ENCODE peak calls at places on chromosomes 11 and 22, in five cellular contexts. Y, D, B, I and V are unnamed samples.

GRCh38 chr11:70155386-70155785 is 47.7 kb upstream of the FADD start:
- DNase-seq in Y (no peak), D (peak; percentile 59), B (no peak), I (no peak), V (no peak)

GRCh38 chr22:42284643-42285181 is 14.3 kb upstream of the TCF20 start:
- DNase-seq in Y (no peak), D (no peak), B (no peak), I (no peak), V (no peak)

GRCh38 chr11:107591098-107591445 is at the start of gene ELMOD1:
- DNase-seq in Y (peak; percentile 85), D (peak; percentile 47), B (peak; percentile 45), I (no peak), V (no peak)

GRCh38 chr22:20052309-20053250 is 27.5 kb upstream of the DGCR8 start:
- DNase-seq in Y (no peak), D (no peak), B (no peak), I (no peak), V (no peak)

GRCh38 chr11:17822021-17822781 is 87.6 kb downstream of the KCNC1 start:
- DNase-seq in Y (no peak), D (peak; percentile 62), B (no peak), I (no peak), V (no peak)

GRCh38 chr11:57305523-57305922 is 19.2 kb downstream of the TNKS1BP1 start:
- DNase-seq in Y (no peak), D (no peak), B (no peak), I (no peak), V (no peak)

GRCh38 chr11:67651976-67652895 is 1.7 kb upstream of the ACY3 start:
- DNase-seq in Y (peak; percentile 1), D (peak; percentile 10), B (peak; percentile 10), I (no peak), V (peak; percentile 45)

GRCh38 chr11:61728940-61729219 is 23.6 kb upstream of the MYRF start:
- DNase-seq in Y (no peak), D (peak; percentile 81), B (peak; percentile 90), I (peak; percentile 52), V (no peak)

GRCh38 chr11:1195690-1196515 is 27.0 kb upstream of the MUC5B start:
- DNase-seq in Y (no peak), D (no peak), B (no peak), I (no peak), V (no peak)

GRCh38 chr11:58837707-58838388 is 6.7 kb downstream of the GLYATL2 start:
- DNase-seq in Y (no peak), D (no peak), B (no peak), I (no peak), V (no peak)
- H3K9me3 ChIP-seq in Y (peaks cover 5% of the 10 kb centered on the region), D (no peaks in the 10 kb centered on the region), B (no peaks in the 10 kb centered on the region), I (no peaks in the 10 kb centered on the region), V (no peaks in the 10 kb centered on the region)

DNA sequence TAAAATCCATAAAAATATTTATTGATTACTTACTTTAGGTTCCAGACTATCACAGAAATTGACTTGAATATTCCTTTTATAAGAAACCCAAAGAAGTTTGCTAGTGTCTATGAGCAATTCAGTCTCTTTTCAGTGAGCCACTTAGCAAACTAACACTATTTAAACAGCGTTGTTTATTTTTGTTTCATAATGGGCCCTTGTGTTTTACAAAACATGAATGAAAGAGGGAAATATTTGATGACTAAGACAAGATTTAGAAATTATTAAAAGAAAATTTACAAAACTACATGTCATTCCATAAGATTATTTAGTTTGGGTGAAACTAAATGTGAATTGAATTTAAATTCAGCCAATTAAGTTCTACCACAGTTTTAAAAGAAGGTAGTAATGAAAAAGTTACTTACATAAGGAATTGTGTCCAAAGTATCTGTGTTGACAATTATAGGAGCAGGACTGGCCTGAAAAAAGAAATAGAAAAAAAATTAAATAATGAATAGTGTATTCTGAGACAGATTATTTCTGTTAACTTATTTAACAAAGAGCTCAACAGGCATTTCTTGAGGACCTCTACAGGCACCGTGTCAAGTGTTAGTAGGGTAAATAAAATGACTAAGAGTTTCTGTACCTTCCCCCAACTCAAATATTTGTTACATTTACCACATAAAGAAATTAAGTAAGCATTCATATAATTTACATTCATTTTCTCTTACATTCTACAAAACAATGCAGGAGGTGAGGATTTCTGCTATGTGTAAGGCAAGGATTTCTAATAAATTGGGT is 964.9 kb upstream of the CCDC90B start:
- DNase-seq in Y (no peak), D (no peak), B (no peak), I (no peak), V (no peak)
- TF ChIP-seq EZH2 in Y (no peak), D (no peak), B (no peak), I (no peak), V (no peak)

GRCh38 chr11:72953631-72954030 is 139.4 kb downstream of the ATG16L2 start:
- DNase-seq in Y (no peak), D (no peak), B (no peak), I (no peak), V (no peak)
- H3K9ac ChIP-seq in Y (no peak overlapping the region), D (no peak overlapping the region), B (no peak overlapping the region), I (no peak overlapping the region), V (no peak overlapping the region)

GRCh38 chr22:47377926-47378560 is 615.6 kb downstream of the TBC1D22A start:
- DNase-seq in Y (no peak), D (no peak), B (no peak), I (no peak), V (no peak)
- H3K9me3 ChIP-seq in Y (no peaks in the 10 kb centered on the region), D (no peaks in the 10 kb centered on the region), B (no peaks in the 10 kb centered on the region), I (no peaks in the 10 kb centered on the region), V (no peaks in the 10 kb centered on the region)

GRCh38 chr11:86799680-86800075 is 664 bp upstream of the PRSS23 start:
- DNase-seq in Y (peak; percentile 63), D (no peak), B (no peak), I (no peak), V (no peak)
- TF ChIP-seq EZH2 in Y (no peak), D (no peak), B (no peak), I (no peak), V (no peak)

DNA sequence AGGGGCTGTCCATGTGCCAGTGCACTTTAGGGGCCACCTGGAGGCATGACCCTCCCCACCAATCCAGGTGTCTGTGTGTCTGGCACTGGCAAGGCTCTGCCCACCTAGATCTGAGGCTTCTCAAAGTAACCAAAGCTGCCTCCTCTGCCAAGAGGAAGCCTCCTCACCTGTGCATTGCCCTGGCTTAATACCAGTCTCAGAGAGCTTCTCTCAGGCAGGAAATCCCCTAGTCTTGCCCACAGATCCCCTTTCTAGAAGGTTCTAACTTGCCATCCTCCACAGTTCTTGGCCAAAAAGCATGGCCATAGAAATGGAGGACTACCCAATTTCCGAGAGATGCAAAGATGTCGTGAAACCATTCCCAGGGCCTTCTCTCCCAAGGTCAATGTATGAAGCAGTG is 68.7 kb downstream of the PRDM11 start:
- DNase-seq in Y (no peak), D (no peak), B (no peak), I (no peak), V (no peak)
- H3K9ac ChIP-seq in Y (no peak overlapping the region), D (no peak overlapping the region), B (no peak overlapping the region), I (no peak overlapping the region), V (no peak overlapping the region)

GRCh38 chr11:2498750-2499149 is 53.9 kb downstream of the KCNQ1 start:
- DNase-seq in Y (no peak), D (no peak), B (no peak), I (no peak), V (no peak)
- H3K9me3 ChIP-seq in Y (no peaks in the 10 kb centered on the region), D (no peaks in the 10 kb centered on the region), B (peaks cover 3% of the 10 kb centered on the region), I (peaks cover 5% of the 10 kb centered on the region), V (peaks cover 7% of the 10 kb centered on the region)

GRCh38 chr22:50569896-50570535 is 7.3 kb upstream of the SYCE3 start:
- DNase-seq in Y (no peak), D (no peak), B (no peak), I (no peak), V (no peak)

GRCh38 chr22:50567721-50568252 is 5.1 kb upstream of the SYCE3 start:
- DNase-seq in Y (no peak), D (no peak), B (no peak), I (no peak), V (no peak)

GRCh38 chr22:50570861-50571260 is 7.4 kb downstream of the CPT1B start:
- DNase-seq in Y (no peak), D (no peak), B (no peak), I (no peak), V (no peak)

GRCh38 chr22:50569041-50569459 is 6.3 kb upstream of the SYCE3 start:
- DNase-seq in Y (no peak), D (no peak), B (no peak), I (no peak), V (no peak)

DNA sequence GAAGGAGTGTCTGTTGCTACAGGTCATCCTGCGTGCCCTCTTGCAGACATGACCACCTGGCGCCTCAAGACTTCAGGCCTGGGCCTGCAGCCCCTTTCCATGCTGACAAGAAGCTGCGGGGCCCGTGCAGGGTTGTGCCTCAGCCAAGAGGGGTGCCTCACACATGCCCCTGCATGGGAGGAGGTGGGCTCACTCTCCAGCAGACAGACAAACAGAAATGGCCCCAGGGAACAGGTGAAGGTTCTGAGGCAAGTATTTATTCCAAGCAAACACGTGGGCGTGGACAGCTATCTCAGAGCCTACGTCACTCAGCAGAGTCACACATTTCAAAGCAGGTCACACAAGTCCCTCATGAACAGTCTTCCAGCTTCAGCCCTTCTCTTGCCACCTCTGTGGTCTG is 5.9 kb upstream of the SYCE3 start:
- DNase-seq in Y (no peak), D (no peak), B (no peak), I (no peak), V (no peak)
- TF ChIP-seq EZH2 in Y (no peak), D (no peak), B (no peak), I (no peak), V (no peak)